ENCODE peak calls at places on chromosomes 11 and 22, in eight cellular contexts. One of them, this sample, is unnamed. For H3K9me3 and H3K79me2, the result is how much of the 10 kb centered on the place peaks cover.

GRCh38 chr11:34792814-34793241 is 123.4 kb downstream of the APIP start:
- DNase-seq in SK-N-SH: no peak
- DNase-seq in MM.1S: no peak
- DNase-seq in neural progenitor cell: peak
- DNase-seq in HCT116: no peak
- DNase-seq in PC-3: no peak
- DNase-seq in hepatocyte: no peak
- DNase-seq in OCI-LY7: no peak
- DNase-seq in this sample: no peak

GRCh38 chr11:119376197-119376847 is 5.2 kb downstream of the USP2 start:
- DNase-seq in SK-N-SH: peak
- DNase-seq in MM.1S: no peak
- DNase-seq in neural progenitor cell: peak
- DNase-seq in HCT116: no peak
- DNase-seq in PC-3: no peak
- DNase-seq in hepatocyte: no peak
- DNase-seq in OCI-LY7: peak
- DNase-seq in this sample: peak

GRCh38 chr22:35627267-35628041 is 10.3 kb upstream of the MB start:
- DNase-seq in SK-N-SH: peak
- DNase-seq in MM.1S: peak
- DNase-seq in neural progenitor cell: peak
- DNase-seq in HCT116: peak
- DNase-seq in PC-3: peak
- DNase-seq in hepatocyte: peak
- DNase-seq in OCI-LY7: peak
- DNase-seq in this sample: peak

GRCh38 chr11:4882543-4882942 is 843 bp downstream of the OR51T1 start:
- DNase-seq in SK-N-SH: no peak
- DNase-seq in MM.1S: no peak
- DNase-seq in neural progenitor cell: no peak
- DNase-seq in HCT116: no peak
- DNase-seq in PC-3: no peak
- DNase-seq in hepatocyte: no peak
- DNase-seq in OCI-LY7: no peak
- DNase-seq in this sample: no peak

GRCh38 chr11:69311767-69312385 is 17.9 kb downstream of the MYEOV start:
- DNase-seq in SK-N-SH: no peak
- DNase-seq in MM.1S: no peak
- DNase-seq in neural progenitor cell: no peak
- DNase-seq in HCT116: no peak
- DNase-seq in PC-3: no peak
- DNase-seq in hepatocyte: peak
- DNase-seq in OCI-LY7: peak
- DNase-seq in this sample: no peak

GRCh38 chr11:130003717-130004001 is 1.0 kb upstream of the PRDM10 start:
- DNase-seq in SK-N-SH: no peak
- DNase-seq in MM.1S: peak
- DNase-seq in neural progenitor cell: no peak
- DNase-seq in HCT116: no peak
- DNase-seq in PC-3: no peak
- DNase-seq in hepatocyte: no peak
- DNase-seq in OCI-LY7: no peak
- DNase-seq in this sample: no peak

GRCh38 chr11:42857344-42857743 is 454.5 kb upstream of the API5 start:
- DNase-seq in SK-N-SH: no peak
- DNase-seq in MM.1S: no peak
- DNase-seq in neural progenitor cell: no peak
- DNase-seq in HCT116: no peak
- DNase-seq in PC-3: no peak
- DNase-seq in hepatocyte: no peak
- DNase-seq in OCI-LY7: no peak
- DNase-seq in this sample: no peak

GRCh38 chr11:9573775-9574555 is 495 bp downstream of the WEE1 start:
- DNase-seq in SK-N-SH: peak
- DNase-seq in MM.1S: peak
- DNase-seq in neural progenitor cell: peak
- DNase-seq in HCT116: no peak
- DNase-seq in PC-3: no peak
- DNase-seq in hepatocyte: peak
- DNase-seq in OCI-LY7: peak
- DNase-seq in this sample: peak

GRCh38 chr11:132312616-132313210 is 942.3 kb downstream of the NTM start:
- DNase-seq in SK-N-SH: peak
- DNase-seq in MM.1S: no peak
- DNase-seq in neural progenitor cell: peak
- DNase-seq in HCT116: no peak
- DNase-seq in PC-3: no peak
- DNase-seq in hepatocyte: no peak
- DNase-seq in OCI-LY7: peak
- DNase-seq in this sample: peak

GRCh38 chr11:27839226-27839913 is 139.1 kb upstream of the BDNF start:
- DNase-seq in SK-N-SH: no peak
- DNase-seq in MM.1S: peak
- DNase-seq in neural progenitor cell: no peak
- DNase-seq in HCT116: no peak
- DNase-seq in PC-3: peak
- DNase-seq in hepatocyte: no peak
- DNase-seq in OCI-LY7: peak
- DNase-seq in this sample: peak

GRCh38 chr11:3162410-3163240 is 2.5 kb downstream of the OSBPL5 start:
- DNase-seq in SK-N-SH: no peak
- DNase-seq in MM.1S: no peak
- DNase-seq in neural progenitor cell: no peak
- DNase-seq in HCT116: no peak
- DNase-seq in PC-3: no peak
- DNase-seq in hepatocyte: no peak
- DNase-seq in OCI-LY7: no peak
- DNase-seq in this sample: no peak

GRCh38 chr22:44068422-44069191 is 44.5 kb downstream of the PARVB start:
- DNase-seq in SK-N-SH: no peak
- DNase-seq in MM.1S: no peak
- DNase-seq in neural progenitor cell: no peak
- DNase-seq in HCT116: no peak
- DNase-seq in PC-3: no peak
- DNase-seq in hepatocyte: no peak
- DNase-seq in OCI-LY7: no peak
- DNase-seq in this sample: no peak

GRCh38 chr22:50081426-50082196 is 3.6 kb downstream of the MLC1 start:
- DNase-seq in SK-N-SH: peak
- DNase-seq in MM.1S: no peak
- DNase-seq in neural progenitor cell: no peak
- DNase-seq in HCT116: no peak
- DNase-seq in PC-3: no peak
- DNase-seq in hepatocyte: no peak
- DNase-seq in OCI-LY7: no peak
- DNase-seq in this sample: no peak

GRCh38 chr11:96736591-96736990 is 346.8 kb downstream of the JRKL start:
- DNase-seq in SK-N-SH: no peak
- DNase-seq in MM.1S: no peak
- DNase-seq in neural progenitor cell: no peak
- DNase-seq in HCT116: no peak
- DNase-seq in PC-3: no peak
- DNase-seq in hepatocyte: no peak
- DNase-seq in OCI-LY7: no peak
- DNase-seq in this sample: no peak

GRCh38 chr11:6263664-6264063 is 4.0 kb downstream of the CCKBR start:
- DNase-seq in SK-N-SH: peak
- DNase-seq in MM.1S: no peak
- DNase-seq in neural progenitor cell: no peak
- DNase-seq in HCT116: no peak
- DNase-seq in PC-3: no peak
- DNase-seq in hepatocyte: no peak
- DNase-seq in OCI-LY7: no peak
- DNase-seq in this sample: no peak

GRCh38 chr11:116422976-116423375 is 349.8 kb downstream of the BUD13 start:
- DNase-seq in SK-N-SH: peak
- DNase-seq in MM.1S: no peak
- DNase-seq in neural progenitor cell: peak
- DNase-seq in HCT116: no peak
- DNase-seq in PC-3: no peak
- DNase-seq in hepatocyte: no peak
- DNase-seq in OCI-LY7: no peak
- DNase-seq in this sample: no peak

DNA sequence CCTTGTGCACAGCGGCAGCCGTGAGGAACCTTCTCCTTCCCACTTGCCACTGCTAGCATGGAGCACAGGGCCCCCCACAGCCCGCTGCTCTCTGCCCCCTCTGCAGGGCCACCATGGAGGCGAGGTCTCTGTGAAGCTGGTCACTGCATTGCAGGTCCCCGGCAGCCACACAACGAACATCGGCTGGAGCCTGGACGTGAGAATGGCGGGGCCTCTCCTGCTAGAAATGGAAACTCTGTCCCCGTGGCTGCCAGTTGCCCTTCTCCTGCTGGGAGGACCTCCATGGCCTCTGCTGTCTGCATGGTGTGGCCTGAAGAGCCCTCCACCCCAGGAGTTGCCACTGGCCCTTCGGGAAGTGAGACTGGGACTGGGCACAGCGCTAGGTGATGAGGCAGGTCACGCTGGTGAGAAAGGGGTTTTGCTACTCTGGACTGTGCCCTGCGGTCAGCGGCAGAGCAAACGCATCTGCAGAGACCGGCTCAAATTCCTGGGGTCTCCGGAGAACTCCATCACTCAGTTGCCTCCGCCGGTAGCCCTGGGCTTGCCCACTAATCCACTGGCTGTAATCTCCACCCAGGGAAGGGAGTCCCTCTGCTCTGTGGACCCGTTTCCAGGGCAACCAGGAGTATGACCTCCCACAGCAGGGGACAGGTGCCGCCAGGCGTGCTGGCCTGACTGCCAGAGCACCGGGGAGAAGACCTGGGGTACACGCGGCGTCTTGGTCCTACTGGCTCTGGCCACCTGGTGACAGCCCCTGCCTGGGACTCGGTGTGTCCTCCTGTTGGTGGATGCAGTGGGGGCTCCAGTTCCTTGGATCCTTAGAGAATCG is 806.4 kb downstream of the BRD1 start:
- DNase-seq in SK-N-SH: peak
- DNase-seq in MM.1S: no peak
- DNase-seq in neural progenitor cell: no peak
- DNase-seq in HCT116: no peak
- DNase-seq in PC-3: no peak
- DNase-seq in hepatocyte: no peak
- DNase-seq in OCI-LY7: no peak
- DNase-seq in this sample: no peak
- TF ChIP-seq EZH2phosphoT487 in SK-N-SH: no peak
- TF ChIP-seq EZH2phosphoT487 in MM.1S: no peak
- TF ChIP-seq EZH2phosphoT487 in neural progenitor cell: no peak
- TF ChIP-seq EZH2phosphoT487 in HCT116: no peak
- TF ChIP-seq EZH2phosphoT487 in PC-3: no peak
- TF ChIP-seq EZH2phosphoT487 in hepatocyte: no peak
- TF ChIP-seq EZH2phosphoT487 in OCI-LY7: no peak
- TF ChIP-seq EZH2phosphoT487 in this sample: no peak

GRCh38 chr11:100008440-100008839 is 678.6 kb upstream of the ARHGAP42 start:
- DNase-seq in SK-N-SH: no peak
- DNase-seq in MM.1S: no peak
- DNase-seq in neural progenitor cell: no peak
- DNase-seq in HCT116: no peak
- DNase-seq in PC-3: peak
- DNase-seq in hepatocyte: peak
- DNase-seq in OCI-LY7: no peak
- DNase-seq in this sample: no peak

GRCh38 chr11:100009728-100010127 is 677.4 kb upstream of the ARHGAP42 start:
- DNase-seq in SK-N-SH: no peak
- DNase-seq in MM.1S: no peak
- DNase-seq in neural progenitor cell: no peak
- DNase-seq in HCT116: no peak
- DNase-seq in PC-3: no peak
- DNase-seq in hepatocyte: no peak
- DNase-seq in OCI-LY7: no peak
- DNase-seq in this sample: no peak

GRCh38 chr11:100004541-100004940 is 682.5 kb upstream of the ARHGAP42 start:
- DNase-seq in SK-N-SH: no peak
- DNase-seq in MM.1S: no peak
- DNase-seq in neural progenitor cell: no peak
- DNase-seq in HCT116: no peak
- DNase-seq in PC-3: no peak
- DNase-seq in hepatocyte: peak
- DNase-seq in OCI-LY7: no peak
- DNase-seq in this sample: no peak

GRCh38 chr11:100010393-100010792 is 676.7 kb upstream of the ARHGAP42 start:
- DNase-seq in SK-N-SH: no peak
- DNase-seq in MM.1S: no peak
- DNase-seq in neural progenitor cell: no peak
- DNase-seq in HCT116: no peak
- DNase-seq in PC-3: no peak
- DNase-seq in hepatocyte: no peak
- DNase-seq in OCI-LY7: no peak
- DNase-seq in this sample: no peak
- H3K9me3 ChIP-seq in SK-N-SH: under half
- H3K9me3 ChIP-seq in MM.1S: under half
- H3K9me3 ChIP-seq in neural progenitor cell: under half
- H3K9me3 ChIP-seq in HCT116: under half
- H3K9me3 ChIP-seq in PC-3: under half
- H3K9me3 ChIP-seq in hepatocyte: under half
- H3K9me3 ChIP-seq in OCI-LY7: under half
- H3K9me3 ChIP-seq in this sample: under half

DNA sequence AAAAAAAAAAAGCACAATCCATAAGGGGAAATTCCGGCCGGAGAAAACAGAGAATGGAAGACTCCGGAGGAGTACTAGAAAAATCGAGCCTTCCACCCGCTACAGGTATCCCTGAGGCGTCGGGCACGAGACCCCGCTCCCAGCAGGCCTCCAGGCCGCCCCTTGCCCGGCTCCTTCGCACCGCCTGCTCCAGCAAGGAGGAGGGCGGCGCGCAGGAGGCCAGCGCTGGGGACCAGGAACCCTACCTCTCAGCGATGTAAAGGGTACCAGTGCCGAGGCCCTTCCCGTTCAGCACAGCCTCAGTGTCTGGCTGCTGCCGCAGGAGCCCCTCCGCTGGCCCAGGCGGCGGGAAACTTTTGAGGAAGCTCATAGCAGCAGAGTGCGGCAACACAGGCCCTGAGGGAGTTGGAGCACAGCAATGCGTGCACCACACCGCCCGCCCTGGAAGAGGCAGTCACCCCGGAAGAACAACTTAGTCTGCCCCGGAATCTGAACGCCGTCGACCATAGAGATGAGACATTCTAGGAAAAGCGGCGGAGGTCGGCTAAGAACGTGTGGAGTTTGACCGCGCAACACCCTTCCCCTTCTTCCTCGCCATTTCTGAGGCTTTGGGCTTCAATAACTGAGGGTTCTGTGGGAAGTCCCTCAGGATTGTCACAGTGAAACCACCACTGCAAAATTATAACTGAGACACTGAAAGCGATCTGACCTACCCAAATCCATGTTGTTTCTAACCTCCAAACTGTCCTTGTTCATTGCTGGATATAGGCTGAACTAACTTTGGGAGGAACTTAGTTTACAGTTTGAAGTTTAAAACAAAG is at the start of gene CLNS1A:
- DNase-seq in SK-N-SH: peak
- DNase-seq in MM.1S: peak
- DNase-seq in neural progenitor cell: peak
- DNase-seq in HCT116: peak
- DNase-seq in PC-3: peak
- DNase-seq in hepatocyte: peak
- DNase-seq in OCI-LY7: peak
- DNase-seq in this sample: peak
- H3K79me2 ChIP-seq in SK-N-SH: half or more
- H3K79me2 ChIP-seq in MM.1S: under half
- H3K79me2 ChIP-seq in neural progenitor cell: half or more
- H3K79me2 ChIP-seq in HCT116: half or more
- H3K79me2 ChIP-seq in PC-3: half or more
- H3K79me2 ChIP-seq in hepatocyte: under half
- H3K79me2 ChIP-seq in OCI-LY7: under half
- H3K79me2 ChIP-seq in this sample: half or more

GRCh38 chr11:33718441-33718840 is 17.8 kb downstream of the CD59 start:
- DNase-seq in SK-N-SH: no peak
- DNase-seq in MM.1S: no peak
- DNase-seq in neural progenitor cell: no peak
- DNase-seq in HCT116: no peak
- DNase-seq in PC-3: no peak
- DNase-seq in hepatocyte: no peak
- DNase-seq in OCI-LY7: no peak
- DNase-seq in this sample: no peak
- TF ChIP-seq EZH2phosphoT487 in SK-N-SH: no peak
- TF ChIP-seq EZH2phosphoT487 in MM.1S: no peak
- TF ChIP-seq EZH2phosphoT487 in neural progenitor cell: no peak
- TF ChIP-seq EZH2phosphoT487 in HCT116: no peak
- TF ChIP-seq EZH2phosphoT487 in PC-3: no peak
- TF ChIP-seq EZH2phosphoT487 in hepatocyte: no peak
- TF ChIP-seq EZH2phosphoT487 in OCI-LY7: no peak
- TF ChIP-seq EZH2phosphoT487 in this sample: no peak